ENCODE peak calls at places on chromosome 13, in four cellular contexts. One of them, this sample, is unnamed.

GRCh38 chr13:49113526-49114286 is 106.4 kb upstream of the MLNR start:
- DNase-seq in SK-N-SH: no peak
- DNase-seq in K562: no peak
- DNase-seq in HCT116: no peak
- DNase-seq in this sample: no peak

GRCh38 chr13:46951516-46951915 is 54.7 kb upstream of the HTR2A start:
- DNase-seq in SK-N-SH: no peak
- DNase-seq in K562: no peak
- DNase-seq in HCT116: peak; percentile 27
- DNase-seq in this sample: no peak

GRCh38 chr13:84630486-84630885 is 748.2 kb upstream of the SLITRK1 start:
- DNase-seq in SK-N-SH: no peak
- DNase-seq in K562: no peak
- DNase-seq in HCT116: no peak
- DNase-seq in this sample: no peak

GRCh38 chr13:109140777-109141354 is 511.5 kb downstream of the MYO16 start:
- DNase-seq in SK-N-SH: peak; percentile 73
- DNase-seq in K562: no peak
- DNase-seq in HCT116: no peak
- DNase-seq in this sample: no peak

GRCh38 chr13:35699181-35699580 is 222.7 kb upstream of the MAB21L1 start:
- DNase-seq in SK-N-SH: no peak
- DNase-seq in K562: no peak
- DNase-seq in HCT116: no peak
- DNase-seq in this sample: no peak

GRCh38 chr13:64078480-64078936 is 2662.9 kb upstream of the PCDH20 start:
- DNase-seq in SK-N-SH: peak; percentile 10
- DNase-seq in K562: no peak
- DNase-seq in HCT116: no peak
- DNase-seq in this sample: no peak

GRCh38 chr13:86002921-86003488 is 203.8 kb upstream of the SLITRK6 start:
- DNase-seq in SK-N-SH: no peak
- DNase-seq in K562: no peak
- DNase-seq in HCT116: no peak
- DNase-seq in this sample: no peak

GRCh38 chr13:25171517-25172302 is at the start of gene AMER2:
- DNase-seq in SK-N-SH: peak; percentile 75
- DNase-seq in K562: no peak
- DNase-seq in HCT116: no peak
- DNase-seq in this sample: no peak

GRCh38 chr13:94444826-94445225 is 34.7 kb downstream of the DCT start:
- DNase-seq in SK-N-SH: no peak
- DNase-seq in K562: no peak
- DNase-seq in HCT116: no peak
- DNase-seq in this sample: peak; percentile 46

GRCh38 chr13:79912403-79912802 is 428.5 kb downstream of the SPRY2 start:
- DNase-seq in SK-N-SH: no peak
- DNase-seq in K562: no peak
- DNase-seq in HCT116: no peak
- DNase-seq in this sample: no peak

DNA sequence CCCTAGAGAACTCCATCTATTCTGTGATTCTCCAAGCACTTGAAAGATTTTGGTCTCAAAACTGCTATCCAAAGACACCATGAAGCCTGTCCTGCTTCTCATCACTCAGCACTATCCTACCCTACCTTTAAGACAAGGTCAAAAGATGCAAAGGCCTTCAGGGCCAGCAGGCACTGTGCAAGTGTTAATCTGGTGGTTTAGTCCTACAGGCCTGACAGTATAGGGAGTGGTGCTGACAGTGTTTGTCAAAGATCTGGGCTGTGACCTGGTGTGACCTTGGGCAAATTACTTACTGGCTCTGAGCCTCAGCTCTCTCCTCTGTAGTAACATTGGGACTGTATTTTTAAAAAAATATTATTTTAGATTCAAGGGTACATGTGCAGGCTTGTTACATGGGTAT is 28.0 kb downstream of the SIAH3 start:
- DNase-seq in SK-N-SH: no peak
- DNase-seq in K562: no peak
- DNase-seq in HCT116: no peak
- DNase-seq in this sample: no peak
- TF ChIP-seq JUND in SK-N-SH: no peak
- TF ChIP-seq JUND in K562: no peak
- TF ChIP-seq JUND in HCT116: no peak
- TF ChIP-seq JUND in this sample: no peak

GRCh38 chr13:103726808-103727207 is 660.6 kb upstream of the SLC10A2 start:
- DNase-seq in SK-N-SH: no peak
- DNase-seq in K562: no peak
- DNase-seq in HCT116: no peak
- DNase-seq in this sample: no peak
- TF ChIP-seq JUND in SK-N-SH: no peak
- TF ChIP-seq JUND in K562: no peak
- TF ChIP-seq JUND in HCT116: no peak
- TF ChIP-seq JUND in this sample: no peak

GRCh38 chr13:39509616-39510015 is 93.4 kb downstream of the LHFPL6 start:
- DNase-seq in SK-N-SH: no peak
- DNase-seq in K562: no peak
- DNase-seq in HCT116: no peak
- DNase-seq in this sample: no peak
- TF ChIP-seq JUND in SK-N-SH: no peak
- TF ChIP-seq JUND in K562: no peak
- TF ChIP-seq JUND in HCT116: no peak
- TF ChIP-seq JUND in this sample: no peak

DNA sequence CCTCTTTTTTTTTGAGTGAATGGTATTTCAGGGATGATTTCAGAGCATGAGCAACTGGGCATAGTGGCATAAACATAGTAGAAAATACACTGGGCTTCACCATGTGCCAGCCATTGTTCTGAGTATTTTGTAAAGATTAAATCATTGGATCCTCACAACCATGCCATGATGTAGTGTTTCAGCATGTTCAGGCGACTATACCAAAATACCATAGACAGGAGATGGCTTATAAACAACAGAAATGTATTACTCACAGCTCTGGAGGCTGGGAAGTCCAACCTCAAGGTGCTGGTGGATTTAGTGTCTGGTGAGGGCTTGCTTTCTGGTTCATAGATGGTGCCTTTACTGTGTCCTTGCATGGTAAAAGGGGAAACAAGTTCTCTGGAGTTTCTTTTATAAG is 101.5 kb upstream of the KL start:
- DNase-seq in SK-N-SH: no peak
- DNase-seq in K562: no peak
- DNase-seq in HCT116: no peak
- DNase-seq in this sample: no peak
- TF ChIP-seq JUND in SK-N-SH: no peak
- TF ChIP-seq JUND in K562: no peak
- TF ChIP-seq JUND in HCT116: no peak
- TF ChIP-seq JUND in this sample: no peak

DNA sequence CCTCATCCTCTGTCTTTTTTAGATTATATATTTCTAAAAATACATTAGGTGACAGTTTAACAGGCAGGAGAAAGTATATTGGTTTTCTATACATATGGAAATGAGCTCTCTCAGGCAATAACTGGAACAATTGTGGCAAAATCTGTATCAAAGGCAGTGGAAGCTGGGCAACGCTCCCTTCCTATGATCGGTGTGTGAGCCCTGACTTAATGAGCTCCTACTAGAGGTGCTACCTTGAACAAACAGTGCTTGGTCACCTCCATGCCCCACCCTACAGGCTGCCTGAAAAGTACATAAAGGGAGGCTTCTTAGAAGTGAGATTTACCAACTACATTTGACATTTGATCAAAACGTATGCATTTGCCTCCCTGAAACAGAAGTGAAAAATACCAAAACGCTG is 185.3 kb downstream of the EFNB2 start:
- DNase-seq in SK-N-SH: no peak
- DNase-seq in K562: no peak
- DNase-seq in HCT116: peak; percentile 59
- DNase-seq in this sample: no peak
- TF ChIP-seq JUND in SK-N-SH: no peak
- TF ChIP-seq JUND in K562: no peak
- TF ChIP-seq JUND in HCT116: no peak
- TF ChIP-seq JUND in this sample: no peak

GRCh38 chr13:83125791-83126190 is 756.5 kb downstream of the SLITRK1 start:
- DNase-seq in SK-N-SH: no peak
- DNase-seq in K562: no peak
- DNase-seq in HCT116: no peak
- DNase-seq in this sample: no peak

GRCh38 chr13:83117046-83117445 is 765.2 kb downstream of the SLITRK1 start:
- DNase-seq in SK-N-SH: no peak
- DNase-seq in K562: no peak
- DNase-seq in HCT116: no peak
- DNase-seq in this sample: no peak

GRCh38 chr13:83121904-83122303 is 760.4 kb downstream of the SLITRK1 start:
- DNase-seq in SK-N-SH: no peak
- DNase-seq in K562: no peak
- DNase-seq in HCT116: no peak
- DNase-seq in this sample: no peak
- TF ChIP-seq JUND in SK-N-SH: no peak
- TF ChIP-seq JUND in K562: no peak
- TF ChIP-seq JUND in HCT116: no peak
- TF ChIP-seq JUND in this sample: no peak

DNA sequence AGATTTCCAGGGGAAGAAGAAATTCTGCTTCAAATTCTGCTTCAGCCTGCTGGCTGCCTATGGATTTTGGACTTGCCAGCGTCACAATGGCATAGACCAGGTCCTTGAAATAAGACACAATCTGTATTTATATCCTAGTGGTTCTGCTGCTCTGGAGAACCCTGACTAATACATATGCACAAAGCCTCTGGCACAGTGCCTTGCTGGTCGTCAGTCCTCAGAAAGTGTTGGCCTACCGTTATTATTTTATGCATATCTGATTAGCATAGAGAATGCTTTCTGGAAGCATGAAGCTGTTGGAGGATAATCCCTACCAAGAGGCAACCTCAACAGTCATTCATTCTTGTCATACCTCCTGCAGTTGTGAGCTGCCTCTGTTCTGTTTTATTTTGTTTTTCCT is 213.8 kb downstream of the B3GLCT start:
- DNase-seq in SK-N-SH: no peak
- DNase-seq in K562: no peak
- DNase-seq in HCT116: no peak
- DNase-seq in this sample: no peak
- TF ChIP-seq JUND in SK-N-SH: no peak
- TF ChIP-seq JUND in K562: no peak
- TF ChIP-seq JUND in HCT116: no peak
- TF ChIP-seq JUND in this sample: no peak

DNA sequence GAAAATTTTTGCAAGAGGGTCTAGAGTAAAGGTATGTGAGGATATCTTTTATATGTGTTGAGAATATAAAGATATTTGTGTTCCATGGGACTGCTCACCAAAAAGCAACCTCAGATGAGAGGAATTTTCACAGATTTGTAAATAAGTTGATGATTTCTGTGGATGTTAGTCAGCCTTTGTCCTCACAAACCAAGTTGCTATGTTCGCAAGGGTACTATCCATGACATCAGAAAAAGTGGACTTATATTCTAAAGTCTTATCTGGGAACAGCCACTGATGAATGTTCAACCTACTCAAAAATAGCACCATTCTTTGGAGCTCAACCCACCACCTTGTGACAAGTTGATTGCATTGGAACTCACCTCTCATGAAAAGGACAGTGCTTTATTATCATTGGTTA is 138.6 kb downstream of the PCDH20 start:
- DNase-seq in SK-N-SH: no peak
- DNase-seq in K562: no peak
- DNase-seq in HCT116: no peak
- DNase-seq in this sample: no peak
- TF ChIP-seq JUND in SK-N-SH: no peak
- TF ChIP-seq JUND in K562: no peak
- TF ChIP-seq JUND in HCT116: no peak
- TF ChIP-seq JUND in this sample: no peak

DNA sequence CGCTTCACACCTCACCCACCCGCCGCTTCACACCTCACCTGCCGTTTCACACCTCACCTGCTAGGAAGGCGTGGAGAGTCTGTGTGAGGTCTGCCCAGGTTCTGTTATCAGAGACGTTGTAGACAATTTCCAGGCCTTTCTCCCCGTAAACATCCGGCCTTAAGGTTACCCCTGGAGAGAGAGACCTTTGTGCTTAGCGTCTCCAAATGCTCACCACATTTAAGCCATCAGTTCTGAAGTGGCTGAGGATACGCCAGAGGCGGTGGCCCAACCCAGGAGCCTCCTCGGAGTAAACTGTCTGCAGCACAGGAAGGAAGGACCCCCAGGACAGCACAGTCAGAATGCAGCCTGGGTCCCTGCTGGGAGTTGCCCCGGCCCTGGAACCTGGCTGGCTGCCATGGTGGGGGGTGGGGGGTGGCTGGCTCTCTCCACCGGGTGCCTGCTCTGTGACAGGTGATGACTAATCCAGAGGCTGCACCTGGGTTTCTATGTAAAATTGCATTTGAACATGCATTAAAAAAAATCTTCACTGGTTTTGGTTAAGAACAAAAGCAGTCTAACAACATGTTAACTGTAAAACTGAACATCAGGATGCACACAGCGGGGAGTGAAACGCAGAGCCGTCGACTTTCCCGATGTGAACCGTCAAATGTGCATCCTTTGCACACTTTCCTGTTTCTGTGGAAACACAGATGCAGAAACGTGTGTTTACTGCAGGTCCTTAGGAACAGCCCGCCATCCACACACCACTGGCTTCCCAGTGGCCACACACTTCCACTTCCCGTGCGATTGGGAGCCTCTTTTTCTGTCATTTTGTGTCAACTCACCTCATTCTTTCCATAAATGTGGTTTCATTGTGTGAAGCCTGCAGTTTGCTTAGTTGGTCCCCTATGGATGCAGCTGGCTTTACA is 4.5 kb downstream of the ATP4B start:
- DNase-seq in SK-N-SH: peak; percentile 61
- DNase-seq in K562: no peak
- DNase-seq in HCT116: no peak
- DNase-seq in this sample: no peak
- TF ChIP-seq JUND in SK-N-SH: no peak
- TF ChIP-seq JUND in K562: no peak
- TF ChIP-seq JUND in HCT116: no peak
- TF ChIP-seq JUND in this sample: no peak

GRCh38 chr13:78187781-78188180 is 269.1 kb upstream of the EDNRB start:
- DNase-seq in SK-N-SH: no peak
- DNase-seq in K562: no peak
- DNase-seq in HCT116: no peak
- DNase-seq in this sample: no peak

GRCh38 chr13:78185700-78186099 is 267.1 kb upstream of the EDNRB start:
- DNase-seq in SK-N-SH: no peak
- DNase-seq in K562: no peak
- DNase-seq in HCT116: no peak
- DNase-seq in this sample: no peak

GRCh38 chr13:78182813-78183212 is 264.2 kb upstream of the EDNRB start:
- DNase-seq in SK-N-SH: no peak
- DNase-seq in K562: no peak
- DNase-seq in HCT116: no peak
- DNase-seq in this sample: no peak

DNA sequence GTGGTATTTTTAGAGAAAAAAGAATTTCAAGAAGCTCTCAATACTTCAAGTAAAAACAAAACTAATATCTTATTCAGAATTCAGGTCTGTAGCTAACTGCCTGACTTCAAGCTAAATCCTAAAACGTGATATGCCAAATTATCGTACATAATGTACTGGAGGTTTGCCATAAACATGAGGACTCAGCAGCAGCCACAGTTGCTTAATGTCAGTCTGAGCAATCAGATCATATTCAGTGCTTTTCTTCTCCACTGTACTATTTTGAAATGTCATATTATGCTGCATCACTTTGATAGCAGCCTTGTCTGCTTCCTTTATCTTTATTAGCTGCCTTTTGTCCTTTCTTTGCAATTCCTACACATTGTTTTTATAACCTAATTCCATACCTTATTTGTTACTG is 265.1 kb upstream of the EDNRB start:
- DNase-seq in SK-N-SH: no peak
- DNase-seq in K562: no peak
- DNase-seq in HCT116: no peak
- DNase-seq in this sample: no peak
- TF ChIP-seq JUND in SK-N-SH: no peak
- TF ChIP-seq JUND in K562: no peak
- TF ChIP-seq JUND in HCT116: no peak
- TF ChIP-seq JUND in this sample: no peak

This sample was measured in T47D.